ENCODE peak calls at places on chromosome 11, in eight cellular contexts. A is activated T-cell treated with anti-CD3 and anti-CD28 coated beads, Interleukin-2, amount 50 U/mL, for 48 hours; J is cerebellar cortex; K is body of pancreas; Z is OCI-LY7; F is T-helper 2 cell; P is iPS-NIHi11; N is HTR-8/SVneo. O is an unnamed sample.

GRCh38 chr11:78920329-78920728 is 345.7 kb upstream of the NARS2 start:
- DNase-seq in Z (no peak), A (no peak), J (no peak), F (no peak), K (no peak), P (no peak), N (no peak), O (no peak)

GRCh38 chr11:27443746-27444465 is 28.7 kb downstream of the LGR4 start:
- DNase-seq in K (no peak), P (peak), A (no peak), Z (no peak), J (peak), N (no peak), F (no peak), O (no peak)

GRCh38 chr11:66979336-66979980 is 4.4 kb downstream of the C11orf86 start:
- DNase-seq in K (no peak), Z (no peak), P (no peak), N (no peak), J (no peak), F (no peak), A (no peak), O (no peak)

GRCh38 chr11:13535819-13536218 is 40.0 kb upstream of the PTH start:
- DNase-seq in J (peak), N (no peak), K (no peak), F (no peak), P (peak), Z (peak), A (no peak), O (no peak)

GRCh38 chr11:33476945-33477584 is 219.9 kb downstream of the HIPK3 start:
- DNase-seq in F (no peak), K (no peak), N (no peak), J (no peak), Z (no peak), P (no peak), A (no peak), O (no peak)

GRCh38 chr11:122393209-122393850 is 262.2 kb upstream of the UBASH3B start:
- DNase-seq in Z (no peak), N (no peak), P (no peak), A (no peak), F (no peak), K (no peak), J (no peak), O (no peak)

GRCh38 chr11:74018331-74019005 is 9.6 kb upstream of the UCP3 start:
- DNase-seq in N (no peak), J (no peak), Z (no peak), P (no peak), K (peak), F (no peak), A (no peak), O (no peak)

GRCh38 chr11:70865356-70865755 is 387.0 kb downstream of the SHANK2 start:
- DNase-seq in J (no peak), K (no peak), F (no peak), N (no peak), P (no peak), A (no peak), Z (no peak), O (no peak)

GRCh38 chr11:115872418-115872817 is 368.2 kb upstream of the CADM1 start:
- DNase-seq in K (no peak), J (no peak), A (no peak), N (no peak), Z (peak), P (no peak), F (no peak), O (no peak)

GRCh38 chr11:57763568-57763967 is 2.0 kb downstream of the CTNND1 start:
- DNase-seq in K (no peak), F (no peak), Z (no peak), N (no peak), A (no peak), J (peak), P (peak), O (no peak)

GRCh38 chr11:64320556-64320955 is 2.6 kb downstream of the PRDX5 start:
- DNase-seq in N (no peak), J (no peak), K (no peak), F (no peak), P (no peak), Z (no peak), A (no peak), O (no peak)

GRCh38 chr11:2316169-2316962 is 14.6 kb downstream of the TSPAN32 start:
- DNase-seq in J (no peak), F (no peak), A (no peak), N (no peak), P (no peak), K (no peak), Z (no peak), O (no peak)

GRCh38 chr11:104897891-104898684 is at the start of gene CASP12:
- DNase-seq in P (no peak), A (no peak), J (peak), K (no peak), Z (no peak), N (no peak), F (no peak), O (no peak)

GRCh38 chr11:111107501-111107900 is 138.0 kb upstream of the POU2AF2 start:
- DNase-seq in J (no peak), K (no peak), F (no peak), Z (no peak), N (no peak), P (no peak), A (no peak), O (no peak)

GRCh38 chr11:34250732-34251639 is 106.8 kb downstream of the ABTB2 start:
- DNase-seq in K (no peak), P (peak), J (no peak), F (peak), Z (peak), N (peak), A (peak), O (peak)

GRCh38 chr11:70078095-70078795 is at the start of gene ANO1:
- DNase-seq in P (peak), N (no peak), J (no peak), F (no peak), K (no peak), A (no peak), Z (no peak), O (no peak)

GRCh38 chr11:99244613-99245012 is 223.9 kb downstream of the CNTN5 start:
- DNase-seq in F (no peak), P (no peak), J (no peak), Z (no peak), N (no peak), K (no peak), A (no peak), O (no peak)

GRCh38 chr11:34784318-34784841 is 131.8 kb downstream of the APIP start:
- DNase-seq in F (no peak), Z (no peak), K (no peak), N (no peak), J (no peak), P (no peak), A (no peak), O (no peak)

GRCh38 chr11:129652828-129653227 is 162.8 kb upstream of the TMEM45B start:
- DNase-seq in K (no peak), J (no peak), Z (no peak), N (no peak), A (no peak), F (no peak), P (no peak), O (no peak)

GRCh38 chr11:77103319-77103718 is 679 bp downstream of the OMP start:
- DNase-seq in J (no peak), F (no peak), N (no peak), A (no peak), Z (no peak), K (no peak), P (no peak), O (no peak)

GRCh38 chr11:106173291-106173690 is 95.8 kb downstream of the AASDHPPT start:
- DNase-seq in J (no peak), A (no peak), Z (no peak), N (no peak), P (no peak), K (no peak), F (no peak), O (no peak)

GRCh38 chr11:19690885-19691284 is 21.8 kb upstream of the NAV2 start:
- DNase-seq in N (no peak), Z (no peak), A (no peak), F (no peak), P (no peak), K (no peak), J (no peak), O (no peak)

GRCh38 chr11:18733202-18733601 is 7.2 kb upstream of the IGSF22 start:
- DNase-seq in Z (no peak), A (no peak), P (no peak), N (no peak), F (no peak), K (no peak), J (no peak), O (no peak)

GRCh38 chr11:112453601-112454577 is 193.2 kb upstream of the PLET1 start:
- DNase-seq in F (no peak), J (peak), K (peak), Z (peak), P (peak), A (peak), N (no peak), O (peak)

GRCh38 chr11:58866788-58867187 is 22.3 kb upstream of the GLYATL2 start:
- DNase-seq in K (no peak), Z (no peak), F (no peak), N (no peak), A (no peak), P (no peak), J (no peak), O (no peak)

GRCh38 chr11:86916330-86916729 is 38.9 kb downstream of the FZD4 start:
- DNase-seq in J (no peak), N (peak), P (peak), Z (no peak), A (no peak), K (no peak), F (no peak), O (no peak)

GRCh38 chr11:14374922-14375630 is 16.1 kb upstream of the RRAS2 start:
- DNase-seq in N (no peak), A (no peak), K (no peak), J (no peak), F (no peak), P (peak), Z (no peak), O (no peak)

GRCh38 chr11:46710821-46711269 is 8.2 kb upstream of the F2 start:
- DNase-seq in A (no peak), K (no peak), P (no peak), N (no peak), J (peak), Z (no peak), F (no peak), O (no peak)

GRCh38 chr11:123798513-123799252 is 7.5 kb downstream of the OR6M1 start:
- DNase-seq in J (no peak), A (no peak), P (no peak), Z (no peak), N (no peak), F (no peak), K (peak), O (no peak)

GRCh38 chr11:57566564-57567209 is 785 bp downstream of the UBE2L6 start:
- DNase-seq in J (no peak), F (no peak), Z (no peak), N (no peak), A (peak), K (no peak), P (no peak), O (peak)

GRCh38 chr11:66268210-66268952 is at the start of gene RAB1B:
- DNase-seq in J (peak), K (peak), F (peak), P (peak), A (peak), N (peak), Z (peak), O (peak)

GRCh38 chr11:130692220-130692619 is 224.1 kb downstream of the SNX19 start:
- DNase-seq in K (no peak), P (no peak), Z (no peak), F (no peak), N (no peak), J (no peak), A (no peak), O (no peak)

O was measured in activated naive CD4-positive, alpha-beta T cell treated with Interleukin-2 at 50 U/mL for 16 hours.